ENCODE peak calls at places on chromosome 3, in eight cellular contexts. T is H1, Y is endothelial cell of umbilical vein, L is HCT116, M is GM12878, V is K562, H is GM23338, C is HepG2. Q is an unnamed sample.

GRCh38 chr3:45599984-45600650 is 5.6 kb downstream of the LIMD1 start:
- DNase-seq in T (no peak), Y (no peak), L (no peak), M (no peak), V (no peak), H (no peak), C (peak), Q (no peak)

GRCh38 chr3:51677358-51677757 is 6.3 kb downstream of the TEX264 start:
- DNase-seq in T (no peak), Y (no peak), L (no peak), M (no peak), V (no peak), H (no peak), C (no peak), Q (no peak)

GRCh38 chr3:9841015-9841414 is 2.8 kb downstream of the RPUSD3 start:
- DNase-seq in T (no peak), Y (no peak), L (no peak), M (no peak), V (no peak), H (no peak), C (no peak), Q (no peak)

GRCh38 chr3:26962419-26963355 is 340.1 kb downstream of the LRRC3B start:
- DNase-seq in T (no peak), Y (no peak), L (no peak), M (peak), V (no peak), H (no peak), C (no peak), Q (no peak)

GRCh38 chr3:75262661-75263060 is 401.5 kb upstream of the FRG2C start:
- DNase-seq in T (no peak), Y (no peak), L (no peak), M (no peak), V (no peak), H (no peak), C (no peak), Q (no peak)

GRCh38 chr3:49998326-49998725 is 58.4 kb downstream of the RBM6 start:
- DNase-seq in T (no peak), Y (peak), L (no peak), M (no peak), V (no peak), H (no peak), C (no peak), Q (no peak)

GRCh38 chr3:154235330-154235729 is 89.0 kb downstream of the DHX36 start:
- DNase-seq in T (no peak), Y (no peak), L (no peak), M (no peak), V (no peak), H (no peak), C (no peak), Q (no peak)

GRCh38 chr3:100562224-100562857 is 47.1 kb upstream of the ADGRG7 start:
- DNase-seq in T (no peak), Y (no peak), L (no peak), M (no peak), V (no peak), H (peak), C (no peak), Q (no peak)

GRCh38 chr3:136186330-136186729 is 9.8 kb downstream of the MSL2 start:
- DNase-seq in T (no peak), Y (no peak), L (no peak), M (no peak), V (no peak), H (peak), C (peak), Q (no peak)

GRCh38 chr3:69048990-69049389 is 3.1 kb downstream of the TMF1 start:
- DNase-seq in T (no peak), Y (no peak), L (no peak), M (no peak), V (no peak), H (no peak), C (no peak), Q (no peak)

GRCh38 chr3:127628788-127629456 is at the start of gene PODXL2:
- DNase-seq in T (peak), Y (peak), L (peak), M (no peak), V (peak), H (peak), C (peak), Q (no peak)

GRCh38 chr3:64329037-64329436 is 103.8 kb upstream of the PRICKLE2 start:
- DNase-seq in T (no peak), Y (no peak), L (no peak), M (no peak), V (no peak), H (peak), C (no peak), Q (no peak)

GRCh38 chr3:15331606-15332404 is 581 bp downstream of the SH3BP5 start:
- DNase-seq in T (no peak), Y (peak), L (no peak), M (no peak), V (no peak), H (peak), C (no peak), Q (no peak)

GRCh38 chr3:23823620-23824019 is 17.9 kb downstream of the UBE2E1 start:
- DNase-seq in T (no peak), Y (no peak), L (no peak), M (no peak), V (no peak), H (no peak), C (no peak), Q (no peak)

GRCh38 chr3:64667138-64667537 is 20.7 kb downstream of the ADAMTS9 start:
- DNase-seq in T (no peak), Y (no peak), L (no peak), M (no peak), V (no peak), H (no peak), C (no peak), Q (no peak)

GRCh38 chr3:173690542-173690941 is 293.0 kb downstream of the NLGN1 start:
- DNase-seq in T (no peak), Y (no peak), L (no peak), M (no peak), V (no peak), H (no peak), C (no peak), Q (peak)

GRCh38 chr3:13851091-13851849 is 28.6 kb downstream of the WNT7A start:
- DNase-seq in T (no peak), Y (no peak), L (no peak), M (no peak), V (no peak), H (no peak), C (no peak), Q (no peak)

GRCh38 chr3:109336272-109336957 is 931 bp downstream of the DPPA4 start:
- DNase-seq in T (no peak), Y (no peak), L (no peak), M (no peak), V (no peak), H (no peak), C (no peak), Q (no peak)

GRCh38 chr3:183085634-183086390 is 13.5 kb downstream of the MCCC1 start:
- DNase-seq in T (peak), Y (no peak), L (no peak), M (no peak), V (peak), H (peak), C (no peak), Q (no peak)

GRCh38 chr3:195094211-195094921 is 176.6 kb downstream of the XXYLT1 start:
- DNase-seq in T (no peak), Y (no peak), L (no peak), M (peak), V (no peak), H (peak), C (no peak), Q (no peak)

GRCh38 chr3:71110531-71111222 is 472.9 kb downstream of the FOXP1 start:
- DNase-seq in T (no peak), Y (peak), L (no peak), M (no peak), V (no peak), H (no peak), C (no peak), Q (no peak)

GRCh38 chr3:33954956-33955355 is 156.5 kb downstream of the PDCD6IP start:
- DNase-seq in T (no peak), Y (peak), L (no peak), M (no peak), V (no peak), H (no peak), C (peak), Q (no peak)

GRCh38 chr3:170670504-170670903 is 84.6 kb upstream of the SLC7A14 start:
- DNase-seq in T (no peak), Y (peak), L (no peak), M (no peak), V (no peak), H (no peak), C (no peak), Q (no peak)

GRCh38 chr3:88034463-88034862 is 24.3 kb downstream of the CGGBP1 start:
- DNase-seq in T (no peak), Y (no peak), L (no peak), M (no peak), V (peak), H (no peak), C (no peak), Q (no peak)

GRCh38 chr3:10804183-10804648 is 11.8 kb upstream of the SLC6A11 start:
- DNase-seq in T (no peak), Y (no peak), L (peak), M (no peak), V (no peak), H (no peak), C (no peak), Q (no peak)

GRCh38 chr3:49629866-49630265 is 44.3 kb upstream of the APEH start:
- DNase-seq in T (no peak), Y (no peak), L (no peak), M (no peak), V (no peak), H (no peak), C (no peak), Q (no peak)

GRCh38 chr3:160567774-160568173 is 2.4 kb upstream of the KPNA4 start:
- DNase-seq in T (no peak), Y (no peak), L (no peak), M (no peak), V (no peak), H (no peak), C (no peak), Q (no peak)

GRCh38 chr3:87333393-87333892 is 57.1 kb upstream of the POU1F1 start:
- DNase-seq in T (no peak), Y (peak), L (peak), M (no peak), V (no peak), H (no peak), C (peak), Q (no peak)

GRCh38 chr3:197430961-197431910 is 124.5 kb downstream of the BDH1 start:
- DNase-seq in T (no peak), Y (peak), L (no peak), M (no peak), V (no peak), H (no peak), C (no peak), Q (no peak)

GRCh38 chr3:122021811-122022401 is at the start of gene ILDR1:
- DNase-seq in T (peak), Y (no peak), L (peak), M (no peak), V (peak), H (peak), C (no peak), Q (no peak)

GRCh38 chr3:62372621-62373041 is 719 bp downstream of the FEZF2 start:
- DNase-seq in T (no peak), Y (no peak), L (no peak), M (no peak), V (no peak), H (no peak), C (no peak), Q (no peak)

GRCh38 chr3:113153499-113154107 is 57.8 kb upstream of the BOC start:
- DNase-seq in T (no peak), Y (no peak), L (no peak), M (peak), V (no peak), H (no peak), C (no peak), Q (no peak)

GRCh38 chr3:195441971-195442572 is 748 bp downstream of the ACAP2 start:
- DNase-seq in T (peak), Y (peak), L (no peak), M (no peak), V (peak), H (peak), C (no peak), Q (peak)

GRCh38 chr3:21750831-21751391 is at the start of gene ZNF385D:
- DNase-seq in T (peak), Y (no peak), L (no peak), M (no peak), V (no peak), H (peak), C (no peak), Q (no peak)

GRCh38 chr3:7309707-7310106 is 448.8 kb downstream of the GRM7 start:
- DNase-seq in T (no peak), Y (peak), L (no peak), M (no peak), V (no peak), H (peak), C (no peak), Q (peak)

GRCh38 chr3:66138336-66139234 is 82.2 kb upstream of the SLC25A26 start:
- DNase-seq in T (peak), Y (peak), L (peak), M (no peak), V (peak), H (peak), C (peak), Q (peak)

GRCh38 chr3:66128623-66129022 is 89.9 kb upstream of the MAGI1 start:
- DNase-seq in T (no peak), Y (no peak), L (no peak), M (no peak), V (no peak), H (peak), C (no peak), Q (no peak)

GRCh38 chr3:66133050-66133757 is 87.6 kb upstream of the SLC25A26 start:
- DNase-seq in T (no peak), Y (peak), L (no peak), M (no peak), V (no peak), H (no peak), C (peak), Q (no peak)

GRCh38 chr3:66136597-66136996 is 84.2 kb upstream of the SLC25A26 start:
- DNase-seq in T (no peak), Y (peak), L (no peak), M (no peak), V (no peak), H (peak), C (no peak), Q (no peak)

DNA sequence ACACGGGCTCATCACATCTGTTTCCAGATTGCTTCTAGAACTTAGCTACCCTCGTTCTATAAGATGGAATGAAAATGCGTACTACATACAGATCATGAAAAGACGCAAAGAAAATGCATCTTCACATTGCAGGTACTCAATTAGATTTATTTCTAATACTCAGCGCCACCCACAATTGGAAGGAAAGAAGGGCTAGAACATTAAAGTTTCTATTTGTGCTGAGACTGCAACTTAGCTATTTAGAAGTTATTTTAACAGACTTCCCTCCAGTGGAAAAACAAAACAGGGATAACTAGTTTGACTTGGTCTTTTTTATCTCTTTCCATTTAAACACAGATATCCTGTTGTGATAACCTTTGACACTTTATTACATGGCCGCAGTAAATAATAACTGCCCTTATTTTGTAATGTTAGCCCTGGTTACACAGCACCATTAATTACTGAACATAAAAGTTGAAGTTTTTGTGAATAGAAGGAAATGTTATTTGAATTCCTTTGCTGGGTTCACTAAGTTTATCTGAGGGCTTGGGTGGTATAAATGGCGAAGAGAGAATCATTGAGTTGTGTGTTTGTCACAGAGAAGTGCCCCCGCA is 86.9 kb upstream of the SLC25A26 start:
- DNase-seq in T (no peak), Y (peak), L (no peak), M (no peak), V (no peak), H (no peak), C (no peak), Q (no peak)
- TF ChIP-seq POLR2AphosphoS5 in T (no peak), Y (no peak), L (no peak), M (no peak), V (no peak), H (no peak), C (no peak), Q (no peak)

DNA sequence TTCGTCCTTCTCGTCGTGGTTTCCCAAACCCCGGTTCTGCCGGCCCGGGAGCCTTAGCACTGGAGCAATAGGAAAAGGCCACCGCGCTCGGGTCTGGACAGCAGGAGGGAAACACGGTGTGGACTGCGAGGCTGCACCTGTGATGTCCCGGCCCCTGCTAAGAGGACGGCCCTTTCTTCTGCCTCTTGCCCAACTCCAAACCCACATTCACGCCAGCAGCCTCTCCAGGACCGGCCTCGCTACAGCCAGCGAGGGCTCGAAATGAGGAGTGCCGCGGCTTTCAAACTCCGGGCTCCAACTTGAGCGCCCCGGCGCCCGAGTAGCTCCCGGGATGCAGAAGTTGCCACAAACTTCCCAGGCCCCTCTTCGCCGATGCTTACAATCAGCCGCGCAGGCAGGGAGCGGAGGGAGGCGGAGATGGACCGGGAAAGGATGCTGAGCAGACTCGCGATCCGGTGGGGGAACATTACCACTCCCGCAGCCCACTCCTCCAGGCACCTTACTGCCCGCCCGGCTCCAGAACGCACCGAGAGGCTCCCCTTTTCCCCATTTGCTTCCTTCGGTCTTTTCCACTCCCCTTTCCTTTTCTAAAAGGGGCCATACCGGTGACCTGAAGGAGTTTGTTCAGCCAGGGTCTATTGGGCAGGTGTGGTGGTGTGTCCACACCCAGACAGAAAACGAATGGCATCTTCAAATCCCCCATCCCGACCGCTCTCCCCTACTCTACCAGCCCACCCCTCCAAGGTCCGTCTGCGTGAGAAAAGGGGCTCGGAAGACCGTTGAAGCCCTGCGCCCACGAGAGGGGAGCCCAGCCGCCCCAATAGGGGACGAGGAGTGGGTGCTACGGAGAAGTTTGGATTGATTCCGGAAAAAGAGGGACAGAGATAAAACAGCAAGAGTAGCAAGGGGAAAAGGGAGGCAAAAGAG is 18.8 kb upstream of the SATB1 start:
- DNase-seq in T (peak), Y (no peak), L (no peak), M (no peak), V (no peak), H (peak), C (no peak), Q (no peak)
- TF ChIP-seq EZH2 in T (no peak), Y (peak), L (peak), M (no peak), V (no peak), H (peak), C (peak), Q (no peak)

GRCh38 chr3:119595639-119596329 is 1.9 kb upstream of the PLA1A start:
- DNase-seq in T (no peak), Y (no peak), L (no peak), M (no peak), V (no peak), H (no peak), C (no peak), Q (no peak)
- TF ChIP-seq POLR2AphosphoS5 in T (no peak), Y (no peak), L (no peak), M (no peak), V (no peak), H (no peak), C (no peak), Q (no peak)

GRCh38 chr3:53160335-53160659 is 712 bp upstream of the PRKCD start:
- DNase-seq in T (no peak), Y (no peak), L (no peak), M (no peak), V (no peak), H (no peak), C (no peak), Q (no peak)

GRCh38 chr3:53160660-53161344 is at the start of gene PRKCD:
- DNase-seq in T (peak), Y (peak), L (peak), M (no peak), V (peak), H (peak), C (peak), Q (no peak)

GRCh38 chr3:53162672-53163458 is 1.9 kb downstream of the PRKCD start:
- DNase-seq in T (no peak), Y (no peak), L (no peak), M (no peak), V (peak), H (no peak), C (no peak), Q (no peak)

GRCh38 chr3:53161820-53162671 is 1.0 kb downstream of the PRKCD start:
- DNase-seq in T (no peak), Y (peak), L (no peak), M (no peak), V (peak), H (peak), C (no peak), Q (no peak)

DNA sequence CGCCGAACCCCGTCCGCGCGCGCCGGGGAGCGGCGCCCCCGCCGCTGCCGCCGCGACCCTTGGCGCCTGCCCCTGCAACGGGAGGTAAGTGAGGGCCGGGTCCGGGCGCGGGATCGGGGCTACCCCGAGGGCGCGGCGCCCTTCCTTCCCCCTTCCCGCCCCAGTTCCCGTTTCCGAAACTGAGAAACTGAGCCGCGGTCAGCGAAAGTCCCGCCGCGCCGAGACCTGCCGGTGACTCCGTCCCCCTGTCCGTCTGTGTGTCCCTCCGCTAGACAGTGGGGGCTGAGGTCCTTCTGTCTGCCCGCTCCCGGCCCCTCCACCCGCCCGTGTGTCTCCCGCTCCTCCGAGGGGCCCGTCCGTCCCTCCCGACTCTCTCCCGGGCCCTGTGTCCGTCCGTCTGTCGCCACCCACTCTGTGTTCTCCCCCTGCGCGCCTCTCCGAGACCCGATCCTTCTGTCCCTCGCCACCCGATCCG is 373 bp downstream of the PRKCD start:
- DNase-seq in T (no peak), Y (peak), L (no peak), M (no peak), V (no peak), H (no peak), C (no peak), Q (no peak)
- TF ChIP-seq EZH2 in T (no peak), Y (no peak), L (no peak), M (no peak), V (no peak), H (no peak), C (no peak), Q (no peak)

DNA sequence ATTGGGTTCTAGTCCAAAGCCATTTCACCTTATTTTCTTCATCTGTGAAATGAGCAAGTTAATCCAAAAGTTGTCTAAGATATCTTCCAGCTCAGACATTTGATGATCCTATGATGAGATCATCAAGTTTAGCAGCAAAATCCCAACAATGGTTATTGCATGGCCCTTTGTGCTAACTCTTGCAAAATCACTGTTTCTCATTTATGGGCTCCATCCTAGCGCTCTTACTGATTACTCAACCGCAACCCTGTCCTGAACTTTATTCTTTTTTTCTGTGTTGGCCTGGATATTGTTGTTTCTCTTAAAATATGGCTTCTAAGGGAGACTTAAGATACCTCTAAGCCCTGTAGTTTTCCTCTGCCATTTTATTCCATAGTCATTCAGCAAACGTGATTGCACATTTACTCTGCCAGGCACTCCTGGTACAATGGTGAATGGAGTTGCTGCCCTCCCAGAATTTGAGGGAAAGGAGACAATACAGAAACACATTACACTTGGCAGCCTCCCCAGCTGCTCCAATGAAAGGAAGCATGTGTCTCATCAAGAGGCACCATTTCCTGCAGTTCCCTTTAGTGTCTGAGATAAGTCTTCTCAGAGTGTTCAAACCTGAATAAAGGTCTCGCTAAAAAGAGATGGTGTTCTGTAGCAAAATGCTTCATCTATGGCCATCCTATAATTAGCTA is 4.4 kb downstream of the GXYLT2 start:
- DNase-seq in T (no peak), Y (no peak), L (no peak), M (no peak), V (no peak), H (no peak), C (peak), Q (no peak)
- TF ChIP-seq POLR2AphosphoS5 in T (no peak), Y (no peak), L (no peak), M (no peak), V (no peak), H (no peak), C (no peak), Q (no peak)

Q was measured in SK-N-MC.